ENCODE peak calls at places on chromosome 5, in eight cellular contexts. S is B cell; V is posterior vena cava; N is effector memory CD4-positive, alpha-beta T cell; P is AG20443; E is Daoy; T is HL-60; M is neural crest cell. X is an unnamed sample.

GRCh38 chr5:169850407-169850806 is 129.9 kb downstream of the INSYN2B start:
- DNase-seq in S (no peak), V (no peak), N (no peak), P (no peak), E (no peak), T (no peak), M (no peak), X (peak; percentile 9)

GRCh38 chr5:39283231-39283818 is 64.0 kb upstream of the FYB1 start:
- DNase-seq in S (peak; percentile 55), V (no peak), N (peak; percentile 25), P (peak; percentile 79), E (peak; percentile 51), T (peak; percentile 78), M (no peak), X (peak; percentile 86)

GRCh38 chr5:131423056-131423455 is 159.2 kb downstream of the CDC42SE2 start:
- DNase-seq in S (no peak), V (no peak), N (no peak), P (peak; percentile 22), E (peak; percentile 21), T (no peak), M (no peak), X (peak; percentile 60)

GRCh38 chr5:50839472-50839871 is 173.0 kb downstream of the PARP8 start:
- DNase-seq in S (no peak), V (no peak), N (no peak), P (no peak), E (no peak), T (no peak), M (no peak), X (no peak)

GRCh38 chr5:89280103-89281037 is 397.4 kb upstream of the MEF2C start:
- DNase-seq in S (no peak), V (no peak), N (no peak), P (no peak), E (no peak), T (no peak), M (no peak), X (no peak)

GRCh38 chr5:149280124-149280523 is 8.5 kb downstream of the AFAP1L1 start:
- DNase-seq in S (no peak), V (no peak), N (no peak), P (no peak), E (no peak), T (no peak), M (no peak), X (no peak)

GRCh38 chr5:61505281-61505680 is 173.2 kb downstream of the ZSWIM6 start:
- DNase-seq in S (no peak), V (no peak), N (no peak), P (no peak), E (no peak), T (no peak), M (no peak), X (no peak)

GRCh38 chr5:77425998-77426659 is 66.0 kb downstream of the WDR41 start:
- DNase-seq in S (no peak), V (no peak), N (no peak), P (no peak), E (no peak), T (no peak), M (no peak), X (no peak)

GRCh38 chr5:56734066-56734766 is 81.1 kb upstream of the MAP3K1 start:
- DNase-seq in S (peak; percentile 49), V (no peak), N (no peak), P (no peak), E (no peak), T (no peak), M (no peak), X (no peak)

GRCh38 chr5:134083517-134083916 is 31.0 kb upstream of the TCF7 start:
- DNase-seq in S (peak; percentile 13), V (peak; percentile 56), N (no peak), P (peak; percentile 62), E (no peak), T (no peak), M (no peak), X (no peak)

GRCh38 chr5:140196406-140196805 is 21.4 kb downstream of the CYSTM1 start:
- DNase-seq in S (no peak), V (no peak), N (no peak), P (no peak), E (no peak), T (no peak), M (no peak), X (no peak)

GRCh38 chr5:26700759-26701384 is 337.5 kb downstream of the CDH9 start:
- DNase-seq in S (no peak), V (no peak), N (no peak), P (no peak), E (peak; percentile 4), T (peak; percentile 50), M (peak; percentile 56), X (peak; percentile 88)

GRCh38 chr5:91468643-91469422 is 85.7 kb upstream of the ARRDC3 start:
- DNase-seq in S (no peak), V (no peak), N (no peak), P (no peak), E (peak; percentile 22), T (no peak), M (no peak), X (peak; percentile 13)

GRCh38 chr5:71887680-71888079 is 168.6 kb downstream of the CARTPT start:
- DNase-seq in S (no peak), V (no peak), N (no peak), P (peak; percentile 51), E (peak; percentile 77), T (peak; percentile 1), M (no peak), X (peak; percentile 83)

GRCh38 chr5:176664479-176664878 is 17.2 kb downstream of the TSPAN17 start:
- DNase-seq in S (no peak), V (no peak), N (no peak), P (no peak), E (no peak), T (no peak), M (no peak), X (no peak)

GRCh38 chr5:34524123-34524522 is 132.0 kb upstream of the RAI14 start:
- DNase-seq in S (no peak), V (no peak), N (no peak), P (peak; percentile 45), E (peak; percentile 30), T (no peak), M (no peak), X (no peak)

GRCh38 chr5:10233011-10233410 is 16.7 kb downstream of the ATPSCKMT start:
- DNase-seq in S (no peak), V (no peak), N (no peak), P (no peak), E (no peak), T (no peak), M (no peak), X (no peak)

GRCh38 chr5:132470596-132470995 is 20.0 kb downstream of the IRF1 start:
- DNase-seq in S (no peak), V (peak; percentile 48), N (no peak), P (no peak), E (no peak), T (no peak), M (no peak), X (no peak)

GRCh38 chr5:91556-92263 is at the start of gene PLEKHG4B:
- DNase-seq in S (no peak), V (no peak), N (no peak), P (no peak), E (peak; percentile 87), T (no peak), M (peak; percentile 65), X (peak; percentile 80)

GRCh38 chr5:157523976-157524375 is 51.6 kb downstream of the ADAM19 start:
- DNase-seq in S (no peak), V (no peak), N (no peak), P (peak; percentile 16), E (no peak), T (no peak), M (no peak), X (no peak)

GRCh38 chr5:170757182-170757601 is 26.3 kb upstream of the GABRP start:
- DNase-seq in S (no peak), V (no peak), N (no peak), P (peak; percentile 55), E (no peak), T (no peak), M (no peak), X (peak; percentile 89)

GRCh38 chr5:165138261-165138660 is 1632.8 kb downstream of the MAT2B start:
- DNase-seq in S (no peak), V (no peak), N (no peak), P (no peak), E (no peak), T (no peak), M (no peak), X (no peak)

GRCh38 chr5:80238778-80239679 is 16.8 kb downstream of the SERINC5 start:
- DNase-seq in S (no peak), V (peak; percentile 86), N (no peak), P (peak; percentile 56), E (peak; percentile 60), T (peak; percentile 30), M (no peak), X (no peak)

GRCh38 chr5:58322453-58322852 is 137.4 kb downstream of the PLK2 start:
- DNase-seq in S (no peak), V (no peak), N (no peak), P (peak; percentile 27), E (peak; percentile 14), T (no peak), M (no peak), X (no peak)

GRCh38 chr5:147092044-147092443 is 142.8 kb upstream of the STK32A start:
- DNase-seq in S (no peak), V (no peak), N (no peak), P (no peak), E (no peak), T (no peak), M (no peak), X (no peak)

GRCh38 chr5:180283026-180283615 is 8.8 kb downstream of the MAPK9 start:
- DNase-seq in S (no peak), V (no peak), N (no peak), P (no peak), E (no peak), T (no peak), M (no peak), X (no peak)

GRCh38 chr5:42021119-42021518 is 96.0 kb downstream of the FBXO4 start:
- DNase-seq in S (no peak), V (no peak), N (no peak), P (peak; percentile 22), E (no peak), T (no peak), M (no peak), X (no peak)

GRCh38 chr5:124906339-124907097 is 160.1 kb upstream of the ZNF608 start:
- DNase-seq in S (no peak), V (no peak), N (no peak), P (peak; percentile 70), E (peak; percentile 59), T (no peak), M (peak; percentile 28), X (peak; percentile 55)

GRCh38 chr5:166436857-166437256 is 1854.6 kb upstream of the WWC1 start:
- DNase-seq in S (no peak), V (no peak), N (no peak), P (no peak), E (peak; percentile 76), T (no peak), M (no peak), X (no peak)

GRCh38 chr5:139705191-139705590 is 57.0 kb downstream of the CXXC5 start:
- DNase-seq in S (no peak), V (no peak), N (no peak), P (no peak), E (no peak), T (no peak), M (no peak), X (no peak)

GRCh38 chr5:31193591-31194457 is at the start of gene CDH6:
- DNase-seq in S (no peak), V (peak; percentile 79), N (no peak), P (peak; percentile 68), E (peak; percentile 7), T (no peak), M (peak; percentile 76), X (peak; percentile 58)

GRCh38 chr5:52800394-52801213 is 12.9 kb downstream of the ITGA1 start:
- DNase-seq in S (peak; percentile 40), V (peak; percentile 85), N (peak; percentile 45), P (peak; percentile 63), E (peak; percentile 88), T (peak; percentile 60), M (peak; percentile 17), X (peak; percentile 89)

GRCh38 chr5:150036513-150036912 is 36.0 kb downstream of the HMGXB3 start:
- DNase-seq in S (no peak), V (peak; percentile 87), N (no peak), P (peak; percentile 95), E (peak; percentile 98), T (no peak), M (no peak), X (no peak)

GRCh38 chr5:1789838-1790462 is 9.7 kb downstream of the MRPL36 start:
- DNase-seq in S (no peak), V (peak; percentile 9), N (no peak), P (peak; percentile 48), E (peak; percentile 67), T (no peak), M (no peak), X (no peak)

X was measured in DMS53.